ENCODE peak calls at places on chromosomes 1 and 21, in six cellular contexts. P is CD4-positive, alpha-beta T cell; M is RWPE1; K is kidney epithelial cell; B is MM.1S; T is nephron progenitor cell. J is an unnamed sample.

GRCh38 chr1:232389744-232390143 is 240.2 kb downstream of the SIPA1L2 start:
- DNase-seq in M (no peak), B (no peak), P (no peak), T (no peak), K (no peak), J (no peak)

GRCh38 chr1:199282910-199283309 is 644.1 kb downstream of the PTPRC start:
- DNase-seq in M (no peak), T (no peak), P (no peak), K (no peak), B (no peak), J (no peak)

GRCh38 chr1:179807291-179807690 is 64.2 kb downstream of the FAM163A start:
- DNase-seq in T (no peak), P (no peak), B (no peak), K (no peak), M (no peak), J (no peak)

GRCh38 chr1:29388170-29388569 is 151.8 kb downstream of the PTPRU start:
- DNase-seq in B (no peak), P (no peak), K (no peak), T (no peak), M (no peak), J (no peak)

GRCh38 chr1:66237722-66238479 is 296.1 kb upstream of the SGIP1 start:
- DNase-seq in M (no peak), K (no peak), P (no peak), T (no peak), B (no peak), J (no peak)

GRCh38 chr1:229620876-229621275 is 5.0 kb downstream of the TAF5L start:
- DNase-seq in T (no peak), M (no peak), K (no peak), P (no peak), B (no peak), J (no peak)

GRCh38 chr1:168945870-168946269 is 160.6 kb upstream of the ATP1B1 start:
- DNase-seq in P (no peak), K (no peak), T (no peak), B (no peak), M (no peak), J (peak; percentile 55)

GRCh38 chr1:62232885-62233284 is 38.2 kb downstream of the L1TD1 start:
- DNase-seq in T (no peak), M (peak; percentile 36), K (no peak), B (no peak), P (no peak), J (no peak)

GRCh38 chr1:244049142-244049968 is 1.7 kb upstream of the ZBTB18 start:
- DNase-seq in M (peak; percentile 63), B (peak; percentile 37), P (peak; percentile 49), T (peak; percentile 74), K (no peak), J (peak; percentile 53)

GRCh38 chr1:145891587-145892485 is 6.2 kb upstream of the ANKRD35 start:
- DNase-seq in M (peak; percentile 98), K (peak; percentile 99), B (peak; percentile 61), T (peak; percentile 94), P (peak; percentile 39), J (peak; percentile 98)

GRCh38 chr1:246012271-246012854 is 494.7 kb downstream of the SMYD3 start:
- DNase-seq in B (peak; percentile 30), T (no peak), M (peak; percentile 11), K (peak; percentile 16), P (no peak), J (peak; percentile 17)

GRCh38 chr1:215865060-215865459 is 298.0 kb downstream of the KCTD3 start:
- DNase-seq in B (no peak), M (no peak), T (no peak), K (no peak), P (no peak), J (no peak)

GRCh38 chr1:150272379-150272840 is at the start of gene C1orf54:
- DNase-seq in P (no peak), K (no peak), M (no peak), B (no peak), T (peak; percentile 70), J (no peak)

GRCh38 chr1:104132386-104132973 is 382.8 kb downstream of the AMY1C start:
- DNase-seq in M (peak; percentile 27), B (peak; percentile 48), K (no peak), T (peak; percentile 17), P (no peak), J (peak; percentile 8)

GRCh38 chr1:143721024-143721373 is 250.8 kb downstream of the FAM72C start:
- DNase-seq in B (no peak), T (no peak), M (no peak), K (no peak), P (no peak), J (no peak)

GRCh38 chr1:182394055-182394775 is 2.6 kb upstream of the GLUL start:
- DNase-seq in M (no peak), T (no peak), B (no peak), K (no peak), P (no peak), J (no peak)

GRCh38 chr1:18931731-18932130 is 24.7 kb downstream of the IFFO2 start:
- DNase-seq in P (no peak), B (no peak), T (no peak), K (no peak), M (no peak), J (no peak)

GRCh38 chr1:29793101-29793546 is 556.8 kb downstream of the PTPRU start:
- DNase-seq in K (peak; percentile 62), P (peak; percentile 11), B (peak; percentile 61), T (peak; percentile 95), M (peak; percentile 68), J (peak; percentile 89)

GRCh38 chr1:34002810-34003209 is 138.9 kb downstream of the HMGB4 start:
- DNase-seq in P (no peak), M (no peak), T (no peak), B (peak; percentile 16), K (no peak), J (no peak)

GRCh38 chr21:36589352-36589971 is 109.5 kb upstream of the SIM2 start:
- DNase-seq in K (no peak), T (no peak), B (peak; percentile 83), M (peak; percentile 5), P (no peak), J (peak; percentile 49)

GRCh38 chr1:59552001-59552400 is 255.1 kb downstream of the FGGY start:
- DNase-seq in B (no peak), M (no peak), K (no peak), P (no peak), T (no peak), J (no peak)

GRCh38 chr1:55789466-55789865 is 574.3 kb upstream of the USP24 start:
- DNase-seq in M (no peak), T (no peak), K (no peak), P (no peak), B (no peak), J (no peak)

GRCh38 chr1:243266231-243266630 is 10.4 kb downstream of the SDCCAG8 start:
- DNase-seq in B (no peak), K (no peak), M (no peak), P (no peak), T (no peak), J (no peak)

DNA sequence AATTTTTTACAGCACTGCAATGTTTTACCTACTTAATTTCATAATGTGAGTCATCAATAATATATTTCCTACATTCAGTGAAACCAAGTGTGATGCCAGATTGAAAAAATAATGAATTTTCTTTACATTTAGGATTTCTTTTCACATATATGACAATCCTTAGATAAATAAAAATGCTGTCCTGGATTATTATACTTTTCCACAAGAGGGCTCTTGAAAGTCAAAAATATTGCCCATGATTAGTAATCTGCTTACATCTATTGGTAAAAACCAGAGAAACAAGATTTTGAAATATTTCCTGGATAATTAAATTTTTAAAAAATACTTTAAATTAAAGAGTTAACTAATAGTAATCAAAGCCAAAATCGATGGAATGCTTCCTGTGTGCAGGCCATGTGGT is 86.8 kb upstream of the PLPPR4 start:
- DNase-seq in T (no peak), B (no peak), M (no peak), K (no peak), P (no peak), J (no peak)
- TF ChIP-seq CTCF in T (no peak), B (no peak), M (no peak), K (no peak), P (no peak), J (no peak)

GRCh38 chr1:69077633-69078032 is 490.1 kb upstream of the LRRC7 start:
- DNase-seq in T (no peak), K (no peak), P (no peak), M (no peak), B (no peak), J (no peak)

GRCh38 chr1:69070660-69071373 is 496.9 kb upstream of the LRRC7 start:
- DNase-seq in K (no peak), P (no peak), T (no peak), M (no peak), B (no peak), J (no peak)

GRCh38 chr1:69076631-69077030 is 491.1 kb upstream of the LRRC7 start:
- DNase-seq in P (no peak), B (no peak), K (no peak), M (no peak), T (no peak), J (no peak)

GRCh38 chr1:69077198-69077597 is 490.5 kb upstream of the LRRC7 start:
- DNase-seq in T (no peak), K (no peak), M (no peak), P (no peak), B (no peak), J (no peak)

GRCh38 chr1:69073176-69073575 is 494.5 kb upstream of the LRRC7 start:
- DNase-seq in K (no peak), B (no peak), T (no peak), M (no peak), P (no peak), J (no peak)
- TF ChIP-seq CTCF in K (no peak), B (no peak), T (no peak), M (no peak), P (no peak), J (no peak)

GRCh38 chr1:222712253-222713090 is at the start of the genes AIDA and BROX:
- DNase-seq in T (peak; percentile 99), P (peak; percentile 97), M (peak; percentile 89), K (no peak), B (peak; percentile 90), J (peak; percentile 99)

GRCh38 chr1:222709700-222710153 is 2.6 kb downstream of the AIDA start:
- DNase-seq in P (no peak), T (no peak), M (no peak), B (no peak), K (no peak), J (no peak)

GRCh38 chr1:222716393-222716792 is 4.0 kb downstream of the BROX start:
- DNase-seq in K (no peak), P (no peak), T (no peak), M (no peak), B (no peak), J (no peak)

GRCh38 chr1:222711319-222712252 is 705 bp downstream of the AIDA start:
- DNase-seq in B (peak; percentile 74), M (peak; percentile 80), T (peak; percentile 50), K (peak; percentile 2), P (peak; percentile 39), J (peak; percentile 60)

GRCh38 chr1:222713091-222714012 is 988 bp downstream of the BROX start:
- DNase-seq in P (peak; percentile 81), K (peak; percentile 93), B (peak; percentile 95), T (peak; percentile 88), M (peak; percentile 82), J (peak; percentile 94)
- TF ChIP-seq CTCF in P (peak; percentile 34), K (no peak), B (no peak), T (no peak), M (no peak), J (no peak)

DNA sequence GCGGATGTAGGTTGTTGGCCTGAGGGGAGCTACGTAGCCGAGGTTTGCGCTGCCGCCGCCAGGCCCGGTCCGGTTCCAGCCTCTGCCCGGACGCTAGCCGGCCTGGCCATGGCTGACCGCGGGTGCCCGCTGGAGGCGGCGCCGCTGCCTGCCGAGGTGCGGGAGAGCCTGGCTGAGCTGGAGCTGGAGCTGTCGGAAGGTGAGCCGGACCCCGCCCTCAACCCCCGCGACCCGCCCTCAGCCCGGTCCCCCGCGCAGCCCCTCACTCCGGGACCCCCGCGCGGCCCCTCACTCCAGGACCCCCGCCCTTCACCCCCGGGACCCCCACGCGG is 299 bp downstream of the DIP2A start:
- DNase-seq in M (no peak), P (no peak), B (no peak), T (no peak), K (no peak), J (no peak)
- TF ChIP-seq CTCF in M (no peak), P (no peak), B (no peak), T (no peak), K (no peak), J (no peak)